ENCODE peak calls at places on chromosomes 12 and 14, in five cellular contexts. O is NCI-H1092 treated with DMSO at 0.1 percent for 48 hours; A is activated T-helper 1 cell treated with Interleukin-2 at 50 U/mL for 16 hours; J is effector memory CD4-positive, alpha-beta T cell; L is HFF-Myc. E is an unnamed sample.

GRCh38 chr12:130508847-130509246 is 171.2 kb downstream of the PIWIL1 start:
- DNase-seq in O (no peak), A (no peak), J (no peak), L (no peak), E (no peak)

GRCh38 chr14:58607571-58608317 is 30.0 kb upstream of the DACT1 start:
- DNase-seq in O (no peak), A (no peak), J (no peak), L (no peak), E (no peak)

GRCh38 chr12:28424965-28425364 is 234.7 kb downstream of the CCDC91 start:
- DNase-seq in O (no peak), A (no peak), J (no peak), L (no peak), E (no peak)

GRCh38 chr12:52441320-52441911 is 7.2 kb upstream of the KRT75 start:
- DNase-seq in O (no peak), A (no peak), J (no peak), L (no peak), E (no peak)

GRCh38 chr12:79847417-79847816 is 87.5 kb downstream of the PPP1R12A start:
- DNase-seq in O (no peak), A (no peak), J (no peak), L (no peak), E (no peak)

GRCh38 chr12:16012086-16012485 is 101.0 kb downstream of the DERA start:
- DNase-seq in O (no peak), A (no peak), J (no peak), L (no peak), E (no peak)

GRCh38 chr14:103078860-103079587 is 5.0 kb upstream of the LBHD2 start:
- DNase-seq in O (no peak), A (no peak), J (no peak), L (no peak), E (no peak)

GRCh38 chr12:49665384-49665783 is 41.8 kb downstream of the FMNL3 start:
- DNase-seq in O (no peak), A (no peak), J (no peak), L (no peak), E (no peak)

GRCh38 chr12:43812926-43813325 is 6.8 kb upstream of the TWF1 start:
- DNase-seq in O (no peak), A (no peak), J (no peak), L (no peak), E (no peak)

GRCh38 chr12:50764116-50764860 is 387 bp downstream of the ATF1 start:
- DNase-seq in O (peak), A (peak), J (peak), L (no peak), E (peak)

E was measured in DND-41.